ENCODE peak calls at places on chromosomes 6 and 20, in six cellular contexts. I, V, C, Y, H and E are unnamed samples.
A peak's percentile ranks its signal among the peaks of the same experiment; 100 is the strongest.

GRCh38 chr6:31529329-31530150 is 778 bp downstream of the MCCD1 start:
- DNase-seq in I (no peak), V (no peak), H (peak; percentile 54), C (no peak), Y (no peak), E (no peak)

GRCh38 chr20:57251344-57251743 is 15.1 kb downstream of the BMP7 start:
- DNase-seq in I (no peak), Y (peak; percentile 51), C (no peak), V (no peak), H (no peak), E (no peak)

GRCh38 chr6:111427341-111428116 is 55.5 kb downstream of the REV3L start:
- DNase-seq in H (no peak), Y (no peak), C (peak; percentile 11), V (peak; percentile 19), I (no peak), E (no peak)

GRCh38 chr6:74807701-74808100 is 398.2 kb downstream of the COL12A1 start:
- DNase-seq in H (no peak), Y (no peak), I (no peak), V (no peak), C (no peak), E (no peak)

GRCh38 chr20:20399705-20400104 is 31.8 kb downstream of the INSM1 start:
- DNase-seq in C (no peak), V (no peak), I (no peak), H (no peak), Y (no peak), E (no peak)

GRCh38 chr20:40960521-40960956 is 68.1 kb upstream of the TOP1 start:
- DNase-seq in I (no peak), C (no peak), Y (no peak), V (no peak), H (no peak), E (peak; percentile 16)

GRCh38 chr6:99712560-99712959 is 105.9 kb downstream of the PRDM13 start:
- DNase-seq in I (no peak), V (no peak), H (no peak), C (no peak), Y (no peak), E (no peak)

GRCh38 chr6:139623382-139623781 is 248.9 kb upstream of the CITED2 start:
- DNase-seq in H (no peak), Y (no peak), V (no peak), I (no peak), C (no peak), E (no peak)

GRCh38 chr6:3278691-3279090 is 19.9 kb downstream of the PSMG4 start:
- DNase-seq in I (peak; percentile 20), H (no peak), V (no peak), Y (no peak), C (no peak), E (no peak)

GRCh38 chr6:52834481-52834880 is 6.1 kb downstream of the GSTA5 start:
- DNase-seq in C (no peak), V (no peak), I (no peak), Y (no peak), H (no peak), E (no peak)

GRCh38 chr6:35731736-35732532 is 4.9 kb upstream of the ARMC12 start:
- DNase-seq in C (peak; percentile 93), V (peak; percentile 82), H (peak; percentile 98), I (peak; percentile 83), Y (peak; percentile 97), E (peak; percentile 94)

GRCh38 chr20:40690836-40691565 is 2.0 kb upstream of the MAFB start:
- DNase-seq in V (no peak), I (no peak), C (no peak), Y (no peak), H (peak; percentile 62), E (peak; percentile 32)

GRCh38 chr20:1833728-1834726 is 61.2 kb upstream of the SIRPA start:
- DNase-seq in I (no peak), V (no peak), Y (no peak), C (no peak), H (no peak), E (no peak)

GRCh38 chr6:38796850-38797249 is 81.7 kb downstream of the DNAH8 start:
- DNase-seq in I (no peak), Y (no peak), V (no peak), C (no peak), H (no peak), E (no peak)

GRCh38 chr20:33522256-33522820 is 32.4 kb downstream of the CBFA2T2 start:
- DNase-seq in V (no peak), H (no peak), Y (peak; percentile 52), C (peak; percentile 17), I (no peak), E (no peak)

GRCh38 chr6:158941246-158941645 is 58.8 kb downstream of the RSPH3 start:
- DNase-seq in Y (no peak), H (no peak), V (no peak), I (no peak), C (no peak), E (no peak)

GRCh38 chr6:90411292-90411781 is 114.7 kb upstream of the BACH2 start:
- DNase-seq in C (peak; percentile 75), I (no peak), H (peak; percentile 37), Y (peak; percentile 76), V (no peak), E (peak; percentile 58)

GRCh38 chr20:62319346-62319909 is 16.6 kb downstream of the ADRM1 start:
- DNase-seq in I (no peak), V (no peak), Y (no peak), H (no peak), C (no peak), E (no peak)

GRCh38 chr6:151709329-151709728 is 98.2 kb upstream of the ESR1 start:
- DNase-seq in C (no peak), Y (no peak), H (no peak), V (no peak), I (no peak), E (no peak)

GRCh38 chr6:35327349-35328027 is 14.9 kb upstream of the PPARD start:
- DNase-seq in Y (peak; percentile 80), C (peak; percentile 65), V (peak; percentile 65), I (no peak), H (peak; percentile 84), E (peak; percentile 79)

GRCh38 chr6:6971369-6971768 is 136.4 kb upstream of the RREB1 start:
- DNase-seq in V (no peak), C (no peak), I (no peak), H (no peak), Y (no peak), E (no peak)

GRCh38 chr20:45987108-45987780 is 15.2 kb upstream of the ZNF335 start:
- DNase-seq in V (peak; percentile 51), I (peak; percentile 71), C (peak; percentile 60), Y (peak; percentile 91), H (peak; percentile 95), E (peak; percentile 92)

GRCh38 chr6:112037783-112038216 is 16.1 kb upstream of the CCN6 start:
- DNase-seq in I (no peak), V (no peak), C (peak; percentile 19), H (no peak), Y (no peak), E (no peak)

GRCh38 chr20:8983478-8984345 is 85.2 kb upstream of the PLCB4 start:
- DNase-seq in Y (no peak), I (no peak), C (no peak), V (no peak), H (no peak), E (no peak)

GRCh38 chr20:11676618-11677289 is 240.9 kb upstream of the BTBD3 start:
- DNase-seq in I (no peak), Y (no peak), C (peak; percentile 4), H (peak; percentile 60), V (peak; percentile 13), E (peak; percentile 71)

GRCh38 chr6:43767553-43768505 is 2.2 kb upstream of the VEGFA start:
- DNase-seq in V (no peak), Y (no peak), I (no peak), H (no peak), C (no peak), E (no peak)

GRCh38 chr20:33561981-33562601 is 72.2 kb downstream of the CBFA2T2 start:
- DNase-seq in C (no peak), V (no peak), Y (no peak), H (peak; percentile 12), I (peak; percentile 47), E (peak; percentile 40)

GRCh38 chr6:156189714-156190113 is 587.5 kb upstream of the ARID1B start:
- DNase-seq in C (no peak), H (no peak), V (no peak), I (no peak), Y (no peak), E (no peak)

GRCh38 chr20:1371235-1371782 is 21.5 kb downstream of the FKBP1A start:
- DNase-seq in C (no peak), V (no peak), H (no peak), I (no peak), Y (no peak), E (no peak)

GRCh38 chr20:37535443-37536132 is 7.9 kb upstream of the BLCAP start:
- DNase-seq in I (no peak), H (no peak), V (no peak), C (no peak), Y (no peak), E (peak; percentile 15)

GRCh38 chr6:163630575-163630974 is 216.1 kb downstream of the QKI start:
- DNase-seq in I (no peak), C (no peak), H (no peak), V (no peak), Y (no peak), E (no peak)

GRCh38 chr20:24768226-24768625 is 180.8 kb upstream of the CST7 start:
- DNase-seq in Y (no peak), H (no peak), V (no peak), C (no peak), I (no peak), E (peak; percentile 21)

GRCh38 chr20:48066256-48066655 is 281.0 kb upstream of the SULF2 start:
- DNase-seq in V (no peak), C (no peak), Y (no peak), I (no peak), H (no peak), E (no peak)